ENCODE peak calls at places on chromosomes 13 and 19, in nine cellular contexts. K is cardiac fibroblast; C is stimulated activated CD4-positive, alpha-beta T cell treated with anti-CD3 and anti-CD28 coated beads, Interleukin-1b, Interleukin-23, amount 100 ng/mL, for 1 hour; H is BE2C; M is WTC11; P is SW480; W is fibroblast of villous mesenchyme; J is renal cortical epithelial cell; E is fibroblast of lung. D is an unnamed sample.

GRCh38 chr19:32936065-32936464 is 35.7 kb downstream of the CEP89 start:
- DNase-seq in K (no peak), C (no peak), H (no peak), M (no peak), P (no peak), W (no peak), J (no peak), E (no peak), D (no peak)

GRCh38 chr19:5352229-5352763 is 11.7 kb upstream of the PTPRS start:
- DNase-seq in K (no peak), C (no peak), H (no peak), M (no peak), P (peak), W (no peak), J (no peak), E (no peak), D (no peak)

GRCh38 chr19:34241513-34242337 is 12.6 kb upstream of the GARRE1 start:
- DNase-seq in K (no peak), C (no peak), H (peak), M (peak), P (no peak), W (no peak), J (no peak), E (no peak), D (peak)

GRCh38 chr19:51740356-51740755 is 11.3 kb downstream of the FPR1 start:
- DNase-seq in K (peak), C (no peak), H (no peak), M (no peak), P (no peak), W (no peak), J (no peak), E (no peak), D (no peak)

GRCh38 chr13:49759503-49759902 is 33.0 kb downstream of the KPNA3 start:
- DNase-seq in K (peak), C (no peak), H (no peak), M (no peak), P (no peak), W (no peak), J (no peak), E (no peak), D (no peak)

GRCh38 chr19:869245-870177 is 10.0 kb downstream of the CFD start:
- DNase-seq in K (peak), C (no peak), H (no peak), M (no peak), P (no peak), W (peak), J (peak), E (peak), D (no peak)

GRCh38 chr19:2270157-2270571 is 11.8 kb downstream of the PEAK3 start:
- DNase-seq in K (no peak), C (no peak), H (peak), M (no peak), P (no peak), W (peak), J (no peak), E (no peak), D (no peak)

GRCh38 chr19:3302755-3303154 is 63.6 kb upstream of the NFIC start:
- DNase-seq in K (peak), C (no peak), H (no peak), M (no peak), P (no peak), W (no peak), J (no peak), E (peak), D (no peak)

GRCh38 chr19:34254552-34255432 is at the start of gene GARRE1:
- DNase-seq in K (peak), C (peak), H (peak), M (peak), P (peak), W (peak), J (no peak), E (peak), D (peak)

GRCh38 chr13:38308736-38309135 is 40.9 kb upstream of the UFM1 start:
- DNase-seq in K (peak), C (no peak), H (no peak), M (no peak), P (no peak), W (peak), J (peak), E (peak), D (no peak)

GRCh38 chr13:64675256-64675892 is 2554.8 kb downstream of the PCDH9 start:
- DNase-seq in K (peak), C (no peak), H (no peak), M (no peak), P (no peak), W (no peak), J (no peak), E (peak), D (no peak)

GRCh38 chr19:12864143-12864542 is 17.1 kb downstream of the DNASE2 start:
- DNase-seq in K (no peak), C (no peak), H (no peak), M (no peak), P (no peak), W (no peak), J (no peak), E (no peak), D (no peak)

GRCh38 chr19:48255376-48256303 is at the start of gene CARD8:
- DNase-seq in K (peak), C (peak), H (peak), M (peak), P (peak), W (peak), J (peak), E (peak), D (peak)

GRCh38 chr13:23820530-23820929 is 68.7 kb downstream of the MIPEP start:
- DNase-seq in K (no peak), C (no peak), H (no peak), M (no peak), P (no peak), W (no peak), J (no peak), E (no peak), D (no peak)

GRCh38 chr19:35120492-35120891 is 4.9 kb downstream of the FXYD3 start:
- DNase-seq in K (peak), C (no peak), H (no peak), M (no peak), P (peak), W (peak), J (peak), E (peak), D (no peak)

GRCh38 chr19:51101171-51101865 is 6.9 kb downstream of the CTU1 start:
- DNase-seq in K (peak), C (no peak), H (no peak), M (no peak), P (no peak), W (peak), J (no peak), E (no peak), D (no peak)

GRCh38 chr13:109329175-109329574 is 457.2 kb downstream of the IRS2 start:
- DNase-seq in K (no peak), C (no peak), H (no peak), M (no peak), P (no peak), W (no peak), J (no peak), E (no peak), D (no peak)

GRCh38 chr13:31631716-31632115 is 107.6 kb upstream of the RXFP2 start:
- DNase-seq in K (no peak), C (no peak), H (no peak), M (no peak), P (no peak), W (no peak), J (no peak), E (no peak), D (no peak)